ENCODE peak calls at places on chromosomes 6 and 20, in six cellular contexts. One of them, this sample, is unnamed.

GRCh38 chr20:3716195-3716834 is 3.9 kb upstream of the SIGLEC1 start:
- DNase-seq in cardiac fibroblast: peak
- DNase-seq in iris pigment epithelial cell: peak
- DNase-seq in RWPE2: no peak
- DNase-seq in iPS DF 19.7: peak
- DNase-seq in GM20000: peak
- DNase-seq in this sample: no peak

GRCh38 chr6:37308084-37308817 is 45.5 kb upstream of the RNF8 start:
- DNase-seq in cardiac fibroblast: peak
- DNase-seq in iris pigment epithelial cell: peak
- DNase-seq in RWPE2: no peak
- DNase-seq in iPS DF 19.7: no peak
- DNase-seq in GM20000: no peak
- DNase-seq in this sample: no peak

GRCh38 chr20:55538261-55538908 is 466.9 kb downstream of the CBLN4 start:
- DNase-seq in cardiac fibroblast: no peak
- DNase-seq in iris pigment epithelial cell: peak
- DNase-seq in RWPE2: no peak
- DNase-seq in iPS DF 19.7: no peak
- DNase-seq in GM20000: no peak
- DNase-seq in this sample: no peak

GRCh38 chr20:40860487-40860902 is 168.1 kb upstream of the TOP1 start:
- DNase-seq in cardiac fibroblast: peak
- DNase-seq in iris pigment epithelial cell: peak
- DNase-seq in RWPE2: no peak
- DNase-seq in iPS DF 19.7: no peak
- DNase-seq in GM20000: no peak
- DNase-seq in this sample: no peak

GRCh38 chr20:20441259-20441658 is 73.4 kb downstream of the INSM1 start:
- DNase-seq in cardiac fibroblast: no peak
- DNase-seq in iris pigment epithelial cell: no peak
- DNase-seq in RWPE2: no peak
- DNase-seq in iPS DF 19.7: no peak
- DNase-seq in GM20000: no peak
- DNase-seq in this sample: no peak

GRCh38 chr6:129510930-129511329 is 199.0 kb downstream of the ARHGAP18 start:
- DNase-seq in cardiac fibroblast: no peak
- DNase-seq in iris pigment epithelial cell: no peak
- DNase-seq in RWPE2: no peak
- DNase-seq in iPS DF 19.7: no peak
- DNase-seq in GM20000: no peak
- DNase-seq in this sample: no peak

GRCh38 chr6:28252507-28252975 is 472 bp upstream of the ZKSCAN4 start:
- DNase-seq in cardiac fibroblast: no peak
- DNase-seq in iris pigment epithelial cell: no peak
- DNase-seq in RWPE2: no peak
- DNase-seq in iPS DF 19.7: no peak
- DNase-seq in GM20000: peak
- DNase-seq in this sample: no peak

GRCh38 chr6:84597238-84597875 is 167.0 kb downstream of the TBX18 start:
- DNase-seq in cardiac fibroblast: peak
- DNase-seq in iris pigment epithelial cell: peak
- DNase-seq in RWPE2: no peak
- DNase-seq in iPS DF 19.7: no peak
- DNase-seq in GM20000: no peak
- DNase-seq in this sample: no peak

GRCh38 chr6:21885532-21886089 is 292.1 kb downstream of the SOX4 start:
- DNase-seq in cardiac fibroblast: peak
- DNase-seq in iris pigment epithelial cell: peak
- DNase-seq in RWPE2: peak
- DNase-seq in iPS DF 19.7: no peak
- DNase-seq in GM20000: no peak
- DNase-seq in this sample: no peak

GRCh38 chr6:16704706-16705402 is 56.4 kb downstream of the ATXN1 start:
- DNase-seq in cardiac fibroblast: peak
- DNase-seq in iris pigment epithelial cell: peak
- DNase-seq in RWPE2: no peak
- DNase-seq in iPS DF 19.7: no peak
- DNase-seq in GM20000: no peak
- DNase-seq in this sample: no peak

GRCh38 chr20:16368645-16369292 is 204.5 kb downstream of the KIF16B start:
- DNase-seq in cardiac fibroblast: no peak
- DNase-seq in iris pigment epithelial cell: peak
- DNase-seq in RWPE2: no peak
- DNase-seq in iPS DF 19.7: no peak
- DNase-seq in GM20000: no peak
- DNase-seq in this sample: no peak

GRCh38 chr6:21123485-21124436 is 469.8 kb upstream of the SOX4 start:
- DNase-seq in cardiac fibroblast: no peak
- DNase-seq in iris pigment epithelial cell: no peak
- DNase-seq in RWPE2: no peak
- DNase-seq in iPS DF 19.7: no peak
- DNase-seq in GM20000: no peak
- DNase-seq in this sample: no peak

This sample was measured in mesenteric fat pad.